ENCODE peak calls at places on chromosomes 13 and 19, in five cellular contexts. K is ovary, R is right lobe of liver, A is lower leg skin, F is spleen. Q is an unnamed sample.

GRCh38 chr13:94553766-94554165 is 42.2 kb downstream of the TGDS start:
- DNase-seq in K (no peak), R (no peak), A (no peak), F (no peak), Q (no peak)

GRCh38 chr13:93226065-93226622 is 463 bp upstream of the GPC6 start:
- DNase-seq in K (no peak), R (no peak), A (no peak), F (no peak), Q (no peak)

GRCh38 chr19:5743640-5744039 is 23.2 kb downstream of the CATSPERD start:
- DNase-seq in K (no peak), R (no peak), A (no peak), F (no peak), Q (no peak)

GRCh38 chr13:50276550-50276949 is 261.3 kb downstream of the KCNRG start:
- DNase-seq in K (no peak), R (no peak), A (no peak), F (no peak), Q (no peak)

GRCh38 chr19:58417071-58417470 is 8.6 kb downstream of the ZNF584 start:
- DNase-seq in K (no peak), R (no peak), A (no peak), F (no peak), Q (no peak)

GRCh38 chr19:55383279-55383788 is 758 bp downstream of the TMEM238 start:
- DNase-seq in K (no peak), R (no peak), A (no peak), F (peak), Q (no peak)

GRCh38 chr13:72194531-72194930 is 327.5 kb upstream of the DACH1 start:
- DNase-seq in K (no peak), R (peak), A (no peak), F (no peak), Q (no peak)

GRCh38 chr13:57633950-57634828 is 2.6 kb downstream of the PCDH17 start:
- DNase-seq in K (no peak), R (peak), A (no peak), F (peak), Q (peak)

GRCh38 chr13:72139192-72139591 is 272.2 kb upstream of the DACH1 start:
- DNase-seq in K (no peak), R (no peak), A (no peak), F (no peak), Q (no peak)

GRCh38 chr19:47490031-47490430 is 6.0 kb upstream of the KPTN start:
- DNase-seq in K (no peak), R (no peak), A (no peak), F (no peak), Q (peak)

GRCh38 chr13:112781287-112781686 is 91.4 kb downstream of the ATP11A start:
- DNase-seq in K (no peak), R (no peak), A (no peak), F (no peak), Q (no peak)

GRCh38 chr13:33285420-33286124 is at the start of gene STARD13:
- DNase-seq in K (peak), R (peak), A (peak), F (peak), Q (peak)

GRCh38 chr13:113033498-113033897 is 64.5 kb downstream of the MCF2L start:
- DNase-seq in K (no peak), R (no peak), A (no peak), F (no peak), Q (no peak)

GRCh38 chr13:96025283-96025682 is 27.9 kb downstream of the UGGT2 start:
- DNase-seq in K (no peak), R (no peak), A (no peak), F (no peak), Q (no peak)

GRCh38 chr19:49689133-49690072 is at the start of gene ADM5:
- DNase-seq in K (peak), R (no peak), A (peak), F (peak), Q (no peak)

GRCh38 chr13:50079278-50080157 is 64.3 kb downstream of the KCNRG start:
- DNase-seq in K (no peak), R (no peak), A (no peak), F (no peak), Q (no peak)

GRCh38 chr19:35375505-35376307 is 4.8 kb downstream of the GPR42 start:
- DNase-seq in K (no peak), R (no peak), A (peak), F (no peak), Q (no peak)

DNA sequence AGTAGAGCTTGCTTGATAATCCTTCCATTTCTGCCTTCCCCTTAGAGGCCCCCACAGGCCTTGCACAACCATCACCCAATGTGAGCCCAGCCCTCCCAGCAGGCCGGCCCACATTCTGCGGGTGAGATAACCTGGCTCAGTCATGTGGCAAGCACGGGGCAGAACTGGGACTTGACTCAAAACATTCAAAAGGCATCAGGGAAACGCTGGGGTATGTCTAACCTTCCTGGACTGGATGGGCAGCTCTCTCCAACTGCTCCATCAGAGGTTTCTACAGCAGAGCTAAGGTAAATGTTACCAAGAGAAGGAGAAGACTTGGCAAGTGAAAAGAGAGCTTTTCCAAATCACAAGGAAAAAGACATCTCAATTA is 24.8 kb downstream of the EPS15L1 start:
- DNase-seq in K (peak), R (peak), A (peak), F (peak), Q (peak)
- TF ChIP-seq POLR2A in K (no peak), R (no peak), A (no peak), F (no peak), Q (peak)

DNA sequence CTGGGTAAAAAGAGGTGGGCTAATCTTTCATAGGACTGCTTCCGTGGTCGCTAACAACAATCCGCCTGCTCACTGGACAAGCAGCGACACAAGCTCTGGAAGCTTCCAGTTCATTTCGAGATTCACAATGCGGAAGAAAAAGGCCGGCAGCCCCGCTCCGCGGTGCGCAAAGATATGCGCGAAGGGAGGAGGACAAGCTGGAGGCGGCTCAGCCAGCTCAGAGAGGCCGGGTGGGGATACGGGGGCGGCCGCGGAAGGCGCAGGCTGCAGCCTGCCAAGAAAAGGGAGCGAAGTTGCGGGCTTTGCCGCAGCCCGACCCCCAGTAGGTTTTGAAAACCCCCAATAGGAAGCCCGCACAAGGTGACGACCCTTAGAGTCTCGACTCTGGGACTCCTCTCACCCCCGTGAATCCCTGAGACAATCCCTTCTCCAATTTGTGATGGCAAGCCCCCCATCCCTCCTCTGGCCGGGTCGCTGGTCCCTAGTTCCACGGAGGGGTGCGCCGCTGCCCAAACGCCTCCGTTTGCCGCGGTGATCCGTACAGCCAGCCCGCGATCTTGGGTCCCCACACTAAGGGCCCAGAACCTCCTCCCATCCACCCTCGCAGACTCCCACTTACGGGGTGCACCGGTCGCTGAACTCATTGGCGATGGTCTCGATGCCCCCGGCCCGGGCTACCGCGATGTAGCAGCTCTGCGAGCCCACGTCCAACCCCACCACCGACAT is 684 bp downstream of the HSPH1 start:
- DNase-seq in K (peak), R (peak), A (peak), F (peak), Q (peak)
- TF ChIP-seq POLR2A in K (no peak), R (no peak), A (no peak), F (no peak), Q (no peak)

DNA sequence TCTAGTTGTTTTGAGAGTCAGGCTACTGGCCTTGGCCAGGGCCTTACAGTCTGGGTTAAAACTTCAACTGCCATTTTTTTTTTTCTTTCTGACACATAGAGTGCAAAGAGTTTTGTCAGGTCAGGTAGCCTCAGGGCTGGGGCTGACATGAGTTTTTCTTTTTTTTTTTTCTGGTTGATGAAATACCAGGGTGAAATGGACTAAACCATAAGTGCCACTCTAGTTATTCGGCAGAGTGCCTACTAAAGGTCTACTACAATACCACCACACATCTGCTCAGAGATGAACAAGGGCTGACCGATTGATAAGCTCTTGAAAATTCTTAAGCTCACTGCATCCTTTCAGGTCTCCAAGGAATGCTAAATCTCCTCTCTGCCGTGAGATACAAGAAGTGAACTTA is 4.4 kb upstream of the ZNF320 start:
- DNase-seq in K (no peak), R (no peak), A (no peak), F (no peak), Q (no peak)
- TF ChIP-seq POLR2A in K (no peak), R (no peak), A (no peak), F (no peak), Q (no peak)

GRCh38 chr19:3061214-3062161 is 807 bp downstream of the TLE5 start:
- DNase-seq in K (peak), R (peak), A (peak), F (peak), Q (peak)

GRCh38 chr19:3059653-3060052 is 2.6 kb downstream of the TLE5 start:
- DNase-seq in K (no peak), R (no peak), A (no peak), F (no peak), Q (no peak)

GRCh38 chr19:3060852-3061182 is 1.5 kb downstream of the TLE5 start:
- DNase-seq in K (no peak), R (no peak), A (no peak), F (no peak), Q (no peak)

GRCh38 chr19:3064011-3064330 is 1.7 kb upstream of the TLE5 start:
- DNase-seq in K (no peak), R (no peak), A (no peak), F (no peak), Q (no peak)

GRCh38 chr19:3062165-3063105 is at the start of gene TLE5:
- DNase-seq in K (peak), R (peak), A (peak), F (peak), Q (peak)
- TF ChIP-seq POLR2A in K (peak), R (no peak), A (no peak), F (no peak), Q (no peak)

GRCh38 chr19:19732579-19733501 is at the start of gene ZNF14:
- DNase-seq in K (peak), R (peak), A (peak), F (peak), Q (peak)
- TF ChIP-seq POLR2A in K (peak), R (peak), A (no peak), F (peak), Q (peak)

GRCh38 chr19:913080-913748 is at the start of gene R3HDM4:
- DNase-seq in K (peak), R (peak), A (peak), F (peak), Q (peak)
- TF ChIP-seq POLR2A in K (peak), R (peak), A (no peak), F (peak), Q (peak)

DNA sequence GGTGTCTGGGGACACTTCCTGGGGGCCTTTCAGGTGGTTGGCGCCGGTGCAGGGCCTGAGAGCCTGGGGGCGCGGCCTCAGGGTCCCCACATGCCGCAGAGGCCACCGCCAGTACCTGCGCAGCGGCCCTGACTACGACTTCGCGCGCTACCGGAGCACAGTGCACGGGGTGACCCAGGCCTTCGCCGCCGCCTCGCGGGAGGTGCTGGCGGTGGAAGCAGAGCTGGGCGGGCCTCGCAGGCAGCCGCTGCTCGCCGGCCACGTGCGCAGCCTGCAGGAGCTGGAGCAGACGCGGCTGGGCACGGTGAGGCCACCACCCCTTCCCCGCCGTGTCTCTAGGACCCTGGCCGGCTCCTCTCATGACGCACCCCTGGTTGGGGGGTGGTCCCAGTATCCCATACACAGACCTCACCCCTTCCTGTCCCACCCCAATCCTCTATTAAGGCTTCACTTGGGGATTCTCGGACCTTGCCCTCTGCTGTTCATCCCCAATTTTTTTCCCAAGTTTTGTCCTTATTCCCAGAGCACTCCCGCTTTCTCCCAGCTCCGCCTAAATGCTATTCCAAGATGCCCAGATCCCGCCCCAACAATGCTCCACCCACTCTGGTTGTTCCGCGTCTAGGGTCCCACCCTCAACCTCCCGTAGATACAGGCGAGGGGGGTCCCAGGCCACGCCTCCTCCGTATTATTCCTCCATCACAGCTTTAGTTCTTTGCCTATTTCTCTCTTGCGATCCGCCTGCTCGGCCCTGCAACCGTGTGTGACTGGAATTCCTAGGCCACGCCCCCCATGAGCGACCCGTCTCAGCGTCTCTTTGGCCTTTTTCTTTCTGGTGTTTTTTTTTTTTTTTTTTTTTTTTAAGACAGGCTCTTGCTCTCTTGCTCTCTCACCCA is 1.0 kb downstream of the REX1BD start:
- DNase-seq in K (peak), R (peak), A (peak), F (peak), Q (peak)
- TF ChIP-seq POLR2A in K (no peak), R (no peak), A (no peak), F (no peak), Q (no peak)

DNA sequence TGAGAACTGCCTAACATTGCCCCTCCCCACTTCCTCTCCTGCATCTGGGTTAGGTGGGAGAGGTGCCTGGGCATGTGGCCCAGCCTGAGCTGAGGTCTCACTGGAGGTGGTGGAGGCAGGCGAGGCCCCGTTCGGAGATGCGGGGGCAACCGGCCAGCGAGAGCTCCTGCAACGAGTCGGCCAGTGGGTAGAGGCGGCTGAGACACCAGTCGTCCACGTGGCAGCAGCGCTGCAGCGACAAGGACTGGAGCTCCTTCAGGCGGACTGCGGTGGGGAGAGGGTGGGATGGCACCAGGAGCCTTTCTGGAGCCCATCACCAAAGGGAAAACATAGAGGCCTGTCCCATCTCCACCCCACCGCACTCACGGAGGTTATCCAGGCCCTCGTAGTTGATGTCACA is 6.0 kb upstream of the B3GNT8 start:
- DNase-seq in K (no peak), R (no peak), A (no peak), F (no peak), Q (no peak)
- TF ChIP-seq POLR2A in K (no peak), R (no peak), A (no peak), F (no peak), Q (no peak)